ENCODE peak calls at places on chromosomes 6 and 20, in five cellular contexts. One of them, this sample, is unnamed.

GRCh38 chr6:155152211-155153076 is 111.4 kb upstream of the CLDN20 start:
- DNase-seq in heart right ventricle: no peak
- DNase-seq in CD8-positive, alpha-beta T cell: no peak
- DNase-seq in sigmoid colon: no peak
- DNase-seq in dorsolateral prefrontal cortex: no peak
- DNase-seq in this sample: no peak

GRCh38 chr6:21469213-21469612 is 124.3 kb upstream of the SOX4 start:
- DNase-seq in sigmoid colon: no peak
- DNase-seq in CD8-positive, alpha-beta T cell: no peak
- DNase-seq in heart right ventricle: no peak
- DNase-seq in dorsolateral prefrontal cortex: no peak
- DNase-seq in this sample: no peak

GRCh38 chr20:46512943-46513844 is at the start of gene ZNF334:
- DNase-seq in CD8-positive, alpha-beta T cell: no peak
- DNase-seq in dorsolateral prefrontal cortex: peak
- DNase-seq in heart right ventricle: peak
- DNase-seq in sigmoid colon: peak
- DNase-seq in this sample: no peak

GRCh38 chr20:24751551-24751950 is 197.5 kb upstream of the CST7 start:
- DNase-seq in sigmoid colon: no peak
- DNase-seq in dorsolateral prefrontal cortex: peak
- DNase-seq in heart right ventricle: no peak
- DNase-seq in CD8-positive, alpha-beta T cell: no peak
- DNase-seq in this sample: peak

GRCh38 chr6:18277181-18278006 is 13.1 kb upstream of the DEK start:
- DNase-seq in sigmoid colon: no peak
- DNase-seq in heart right ventricle: no peak
- DNase-seq in CD8-positive, alpha-beta T cell: no peak
- DNase-seq in dorsolateral prefrontal cortex: no peak
- DNase-seq in this sample: no peak

GRCh38 chr6:110399219-110400071 is 15.9 kb downstream of the DDO start:
- DNase-seq in heart right ventricle: no peak
- DNase-seq in dorsolateral prefrontal cortex: no peak
- DNase-seq in CD8-positive, alpha-beta T cell: no peak
- DNase-seq in sigmoid colon: peak
- DNase-seq in this sample: no peak

GRCh38 chr6:130191376-130191702 is 31.4 kb downstream of the SAMD3 start:
- DNase-seq in heart right ventricle: no peak
- DNase-seq in sigmoid colon: no peak
- DNase-seq in CD8-positive, alpha-beta T cell: no peak
- DNase-seq in dorsolateral prefrontal cortex: no peak
- DNase-seq in this sample: no peak

GRCh38 chr20:23143098-23143497 is 57.0 kb upstream of the CD93 start:
- DNase-seq in sigmoid colon: peak
- DNase-seq in heart right ventricle: peak
- DNase-seq in dorsolateral prefrontal cortex: no peak
- DNase-seq in CD8-positive, alpha-beta T cell: no peak
- DNase-seq in this sample: peak

GRCh38 chr6:85015396-85015990 is 251.1 kb upstream of the TBX18 start:
- DNase-seq in CD8-positive, alpha-beta T cell: no peak
- DNase-seq in dorsolateral prefrontal cortex: no peak
- DNase-seq in sigmoid colon: no peak
- DNase-seq in heart right ventricle: peak
- DNase-seq in this sample: no peak

GRCh38 chr6:105601541-105602174 is 198.8 kb upstream of the PREP start:
- DNase-seq in heart right ventricle: peak
- DNase-seq in sigmoid colon: peak
- DNase-seq in CD8-positive, alpha-beta T cell: no peak
- DNase-seq in dorsolateral prefrontal cortex: peak
- DNase-seq in this sample: peak

GRCh38 chr20:50865591-50865990 is 65.6 kb downstream of the ADNP start:
- DNase-seq in heart right ventricle: no peak
- DNase-seq in CD8-positive, alpha-beta T cell: no peak
- DNase-seq in dorsolateral prefrontal cortex: no peak
- DNase-seq in sigmoid colon: no peak
- DNase-seq in this sample: no peak

GRCh38 chr6:27672113-27672799 is 199.4 kb upstream of the ZNF184 start:
- DNase-seq in dorsolateral prefrontal cortex: no peak
- DNase-seq in heart right ventricle: no peak
- DNase-seq in CD8-positive, alpha-beta T cell: no peak
- DNase-seq in sigmoid colon: no peak
- DNase-seq in this sample: no peak

GRCh38 chr6:16179970-16180431 is 51.1 kb downstream of the MYLIP start:
- DNase-seq in heart right ventricle: no peak
- DNase-seq in dorsolateral prefrontal cortex: no peak
- DNase-seq in CD8-positive, alpha-beta T cell: peak
- DNase-seq in sigmoid colon: no peak
- DNase-seq in this sample: no peak

GRCh38 chr6:19013011-19013410 is 625.9 kb downstream of the RNF144B start:
- DNase-seq in dorsolateral prefrontal cortex: no peak
- DNase-seq in heart right ventricle: no peak
- DNase-seq in sigmoid colon: no peak
- DNase-seq in CD8-positive, alpha-beta T cell: no peak
- DNase-seq in this sample: no peak

GRCh38 chr6:105985816-105986632 is 100.1 kb upstream of the PRDM1 start:
- DNase-seq in sigmoid colon: peak
- DNase-seq in CD8-positive, alpha-beta T cell: no peak
- DNase-seq in dorsolateral prefrontal cortex: no peak
- DNase-seq in heart right ventricle: no peak
- DNase-seq in this sample: no peak

GRCh38 chr6:114055319-114055718 is 84.4 kb upstream of the HDAC2 start:
- DNase-seq in sigmoid colon: no peak
- DNase-seq in heart right ventricle: no peak
- DNase-seq in dorsolateral prefrontal cortex: peak
- DNase-seq in CD8-positive, alpha-beta T cell: no peak
- DNase-seq in this sample: no peak

GRCh38 chr20:62900052-62900691 is 26.1 kb downstream of the DIDO1 start:
- DNase-seq in CD8-positive, alpha-beta T cell: peak
- DNase-seq in sigmoid colon: peak
- DNase-seq in heart right ventricle: peak
- DNase-seq in dorsolateral prefrontal cortex: peak
- DNase-seq in this sample: peak

GRCh38 chr20:48482790-48483189 is 345.0 kb downstream of the PREX1 start:
- DNase-seq in dorsolateral prefrontal cortex: no peak
- DNase-seq in sigmoid colon: no peak
- DNase-seq in heart right ventricle: no peak
- DNase-seq in CD8-positive, alpha-beta T cell: no peak
- DNase-seq in this sample: no peak

GRCh38 chr6:160065200-160065599 is 56.4 kb upstream of the SLC22A1 start:
- DNase-seq in sigmoid colon: no peak
- DNase-seq in heart right ventricle: no peak
- DNase-seq in CD8-positive, alpha-beta T cell: no peak
- DNase-seq in dorsolateral prefrontal cortex: no peak
- DNase-seq in this sample: no peak

GRCh38 chr6:167119680-167120556 is 3.0 kb upstream of the CCR6 start:
- DNase-seq in dorsolateral prefrontal cortex: no peak
- DNase-seq in CD8-positive, alpha-beta T cell: no peak
- DNase-seq in heart right ventricle: no peak
- DNase-seq in sigmoid colon: no peak
- DNase-seq in this sample: no peak

GRCh38 chr6:137536104-137536773 is 42.0 kb upstream of the OLIG3 start:
- DNase-seq in dorsolateral prefrontal cortex: no peak
- DNase-seq in sigmoid colon: no peak
- DNase-seq in heart right ventricle: no peak
- DNase-seq in CD8-positive, alpha-beta T cell: peak
- DNase-seq in this sample: no peak

GRCh38 chr6:125918681-125919566 is 37.6 kb upstream of the HINT3 start:
- DNase-seq in sigmoid colon: peak
- DNase-seq in CD8-positive, alpha-beta T cell: no peak
- DNase-seq in dorsolateral prefrontal cortex: no peak
- DNase-seq in heart right ventricle: peak
- DNase-seq in this sample: no peak

GRCh38 chr6:25012657-25013056 is 76.9 kb upstream of the RIPOR2 start:
- DNase-seq in dorsolateral prefrontal cortex: no peak
- DNase-seq in sigmoid colon: no peak
- DNase-seq in heart right ventricle: no peak
- DNase-seq in CD8-positive, alpha-beta T cell: no peak
- DNase-seq in this sample: no peak

GRCh38 chr6:127464881-127465459 is 5.8 kb upstream of the KIAA0408 start:
- DNase-seq in sigmoid colon: peak
- DNase-seq in dorsolateral prefrontal cortex: peak
- DNase-seq in heart right ventricle: peak
- DNase-seq in CD8-positive, alpha-beta T cell: peak
- DNase-seq in this sample: peak

GRCh38 chr6:84779380-84779779 is 15.0 kb upstream of the TBX18 start:
- DNase-seq in CD8-positive, alpha-beta T cell: no peak
- DNase-seq in dorsolateral prefrontal cortex: no peak
- DNase-seq in sigmoid colon: no peak
- DNase-seq in heart right ventricle: no peak
- DNase-seq in this sample: no peak

GRCh38 chr6:22727709-22728108 is 158.3 kb downstream of the HDGFL1 start:
- DNase-seq in CD8-positive, alpha-beta T cell: no peak
- DNase-seq in dorsolateral prefrontal cortex: no peak
- DNase-seq in heart right ventricle: no peak
- DNase-seq in sigmoid colon: no peak
- DNase-seq in this sample: no peak

GRCh38 chr6:6825153-6825847 is 236.8 kb downstream of the LY86 start:
- DNase-seq in dorsolateral prefrontal cortex: no peak
- DNase-seq in CD8-positive, alpha-beta T cell: no peak
- DNase-seq in sigmoid colon: no peak
- DNase-seq in heart right ventricle: no peak
- DNase-seq in this sample: no peak

GRCh38 chr6:13763740-13764381 is 50.5 kb downstream of the MCUR1 start:
- DNase-seq in heart right ventricle: no peak
- DNase-seq in dorsolateral prefrontal cortex: no peak
- DNase-seq in CD8-positive, alpha-beta T cell: no peak
- DNase-seq in sigmoid colon: peak
- DNase-seq in this sample: no peak

GRCh38 chr20:50023116-50023802 is 40.5 kb downstream of the SNAI1 start:
- DNase-seq in CD8-positive, alpha-beta T cell: no peak
- DNase-seq in dorsolateral prefrontal cortex: no peak
- DNase-seq in heart right ventricle: no peak
- DNase-seq in sigmoid colon: no peak
- DNase-seq in this sample: no peak

GRCh38 chr20:33689973-33690372 is 3.8 kb upstream of the E2F1 start:
- DNase-seq in CD8-positive, alpha-beta T cell: peak
- DNase-seq in dorsolateral prefrontal cortex: no peak
- DNase-seq in sigmoid colon: no peak
- DNase-seq in heart right ventricle: no peak
- DNase-seq in this sample: no peak

GRCh38 chr6:15132854-15133670 is 112.8 kb upstream of the JARID2 start:
- DNase-seq in CD8-positive, alpha-beta T cell: no peak
- DNase-seq in sigmoid colon: peak
- DNase-seq in heart right ventricle: no peak
- DNase-seq in dorsolateral prefrontal cortex: no peak
- DNase-seq in this sample: no peak

GRCh38 chr6:49151461-49151860 is 311.6 kb downstream of the MMUT start:
- DNase-seq in CD8-positive, alpha-beta T cell: no peak
- DNase-seq in sigmoid colon: no peak
- DNase-seq in heart right ventricle: no peak
- DNase-seq in dorsolateral prefrontal cortex: no peak
- DNase-seq in this sample: no peak

GRCh38 chr20:45124365-45124764 is at the start of gene WFDC12:
- DNase-seq in dorsolateral prefrontal cortex: no peak
- DNase-seq in heart right ventricle: no peak
- DNase-seq in CD8-positive, alpha-beta T cell: no peak
- DNase-seq in sigmoid colon: no peak
- DNase-seq in this sample: no peak

GRCh38 chr6:143747347-143747842 is 69.6 kb downstream of the PHACTR2 start:
- DNase-seq in dorsolateral prefrontal cortex: no peak
- DNase-seq in heart right ventricle: no peak
- DNase-seq in sigmoid colon: no peak
- DNase-seq in CD8-positive, alpha-beta T cell: no peak
- DNase-seq in this sample: no peak
- H3K27ac ChIP-seq in dorsolateral prefrontal cortex: no peak
- H3K27ac ChIP-seq in heart right ventricle: no peak
- H3K27ac ChIP-seq in sigmoid colon: no peak
- H3K27ac ChIP-seq in CD8-positive, alpha-beta T cell: no peak
- H3K27ac ChIP-seq in this sample: peak

GRCh38 chr20:37693203-37693602 is 627 bp upstream of the CTNNBL1 start:
- DNase-seq in CD8-positive, alpha-beta T cell: no peak
- DNase-seq in heart right ventricle: no peak
- DNase-seq in dorsolateral prefrontal cortex: no peak
- DNase-seq in sigmoid colon: no peak
- DNase-seq in this sample: no peak
- H3K4me3 ChIP-seq in CD8-positive, alpha-beta T cell: peak
- H3K4me3 ChIP-seq in heart right ventricle: peak
- H3K4me3 ChIP-seq in dorsolateral prefrontal cortex: peak
- H3K4me3 ChIP-seq in sigmoid colon: peak
- H3K4me3 ChIP-seq in this sample: peak

DNA sequence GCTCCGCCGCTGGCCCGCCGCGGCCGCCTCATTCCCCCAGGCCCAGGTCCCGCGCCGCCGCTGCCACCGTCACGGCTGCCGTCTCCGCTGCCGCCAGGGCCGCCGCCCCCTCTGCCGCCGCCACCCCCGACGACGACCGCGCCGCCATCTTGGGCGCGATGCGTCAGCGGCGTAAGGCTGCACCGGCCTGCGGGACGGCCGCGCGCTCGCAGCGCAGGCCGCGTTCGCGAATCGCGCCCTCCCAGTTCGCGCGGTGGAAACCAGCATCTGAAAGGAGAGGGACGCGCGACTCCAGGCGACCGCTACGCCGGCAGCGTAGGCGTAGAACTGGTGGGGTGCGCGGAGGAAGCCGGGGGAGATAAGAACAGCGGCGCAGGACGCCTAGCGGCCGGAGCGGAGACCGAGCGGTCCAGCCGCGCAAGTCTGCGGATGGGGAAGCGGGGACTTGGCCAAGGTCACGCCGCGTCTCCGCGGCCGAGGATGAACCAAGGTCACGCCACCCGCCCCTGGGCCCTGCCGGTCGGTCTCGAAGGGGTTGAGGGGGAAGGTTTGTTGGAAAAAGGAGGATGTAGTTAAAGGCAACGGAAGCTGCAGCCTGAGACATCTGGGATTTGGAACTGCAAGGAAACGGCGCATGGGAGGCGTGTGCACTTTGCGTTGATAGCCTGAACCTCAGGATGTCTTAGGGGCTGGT is at the start of gene NUDT3:
- DNase-seq in CD8-positive, alpha-beta T cell: peak
- DNase-seq in dorsolateral prefrontal cortex: peak
- DNase-seq in sigmoid colon: peak
- DNase-seq in heart right ventricle: peak
- DNase-seq in this sample: peak
- H3K27ac ChIP-seq in CD8-positive, alpha-beta T cell: peak
- H3K27ac ChIP-seq in dorsolateral prefrontal cortex: peak
- H3K27ac ChIP-seq in sigmoid colon: peak
- H3K27ac ChIP-seq in heart right ventricle: peak
- H3K27ac ChIP-seq in this sample: peak

DNA sequence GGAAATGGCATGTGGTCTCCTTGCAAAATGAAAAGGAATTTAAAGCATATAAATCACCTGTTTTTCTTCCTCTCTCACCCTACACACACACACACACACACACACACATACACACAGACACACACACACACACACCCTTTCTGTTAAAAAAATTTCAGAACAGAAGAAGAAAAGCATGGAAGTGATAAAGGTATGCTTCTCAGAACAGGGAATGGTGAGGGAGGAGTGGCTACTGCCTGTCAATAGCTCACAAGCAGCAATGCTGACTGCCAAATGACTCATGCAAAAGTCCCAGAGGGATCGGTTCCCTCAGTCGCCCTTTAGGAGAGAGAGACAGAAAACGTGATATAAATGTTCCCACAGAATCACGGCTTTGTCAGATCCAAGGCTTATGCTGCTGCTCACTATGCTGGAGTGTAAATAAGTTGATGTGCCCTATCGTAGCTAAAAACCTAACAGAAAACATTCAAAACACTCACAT is 102.7 kb downstream of the IBTK start:
- DNase-seq in dorsolateral prefrontal cortex: peak
- DNase-seq in sigmoid colon: no peak
- DNase-seq in CD8-positive, alpha-beta T cell: no peak
- DNase-seq in heart right ventricle: peak
- DNase-seq in this sample: peak
- H3K4me3 ChIP-seq in dorsolateral prefrontal cortex: no peak
- H3K4me3 ChIP-seq in sigmoid colon: no peak
- H3K4me3 ChIP-seq in CD8-positive, alpha-beta T cell: no peak
- H3K4me3 ChIP-seq in heart right ventricle: no peak
- H3K4me3 ChIP-seq in this sample: peak